ENCODE peak calls at places on chromosome 16, in eight cellular contexts. One of them, this sample, is unnamed.

GRCh38 chr16:87328846-87329245 is 11.7 kb upstream of the C16orf95 start:
- DNase-seq in Peyer's patch: no peak
- DNase-seq in body of pancreas: no peak
- DNase-seq in HCT116: no peak
- DNase-seq in adrenal gland: no peak
- DNase-seq in stomach: no peak
- DNase-seq in heart left ventricle: peak; percentile 55
- DNase-seq in K562: no peak
- DNase-seq in this sample: peak; percentile 56

GRCh38 chr16:56246051-56246817 is 54.9 kb downstream of the GNAO1 start:
- DNase-seq in Peyer's patch: no peak
- DNase-seq in body of pancreas: no peak
- DNase-seq in HCT116: no peak
- DNase-seq in adrenal gland: no peak
- DNase-seq in stomach: no peak
- DNase-seq in heart left ventricle: no peak
- DNase-seq in K562: peak; percentile 23
- DNase-seq in this sample: no peak

GRCh38 chr16:64809876-64810629 is 311.8 kb downstream of the CDH11 start:
- DNase-seq in Peyer's patch: no peak
- DNase-seq in body of pancreas: no peak
- DNase-seq in HCT116: no peak
- DNase-seq in adrenal gland: no peak
- DNase-seq in stomach: no peak
- DNase-seq in heart left ventricle: no peak
- DNase-seq in K562: no peak
- DNase-seq in this sample: no peak

GRCh38 chr16:28292731-28293588 is 635 bp downstream of the SBK1 start:
- DNase-seq in Peyer's patch: no peak
- DNase-seq in body of pancreas: peak; percentile 60
- DNase-seq in HCT116: no peak
- DNase-seq in adrenal gland: no peak
- DNase-seq in stomach: no peak
- DNase-seq in heart left ventricle: no peak
- DNase-seq in K562: no peak
- DNase-seq in this sample: no peak

GRCh38 chr16:69522041-69522578 is 43.7 kb upstream of the NFAT5 start:
- DNase-seq in Peyer's patch: no peak
- DNase-seq in body of pancreas: no peak
- DNase-seq in HCT116: no peak
- DNase-seq in adrenal gland: no peak
- DNase-seq in stomach: no peak
- DNase-seq in heart left ventricle: no peak
- DNase-seq in K562: no peak
- DNase-seq in this sample: no peak

GRCh38 chr16:57422026-57422944 is 17.7 kb downstream of the CCL17 start:
- DNase-seq in Peyer's patch: no peak
- DNase-seq in body of pancreas: peak; percentile 61
- DNase-seq in HCT116: no peak
- DNase-seq in adrenal gland: peak; percentile 52
- DNase-seq in stomach: peak; percentile 52
- DNase-seq in heart left ventricle: no peak
- DNase-seq in K562: peak; percentile 45
- DNase-seq in this sample: peak; percentile 55

GRCh38 chr16:86343733-86344585 is 166.4 kb upstream of the FOXF1 start:
- DNase-seq in Peyer's patch: no peak
- DNase-seq in body of pancreas: no peak
- DNase-seq in HCT116: no peak
- DNase-seq in adrenal gland: no peak
- DNase-seq in stomach: no peak
- DNase-seq in heart left ventricle: no peak
- DNase-seq in K562: no peak
- DNase-seq in this sample: no peak

GRCh38 chr16:28984619-28985135 is at the start of gene LAT:
- DNase-seq in Peyer's patch: peak; percentile 67
- DNase-seq in body of pancreas: no peak
- DNase-seq in HCT116: no peak
- DNase-seq in adrenal gland: no peak
- DNase-seq in stomach: peak; percentile 40
- DNase-seq in heart left ventricle: peak; percentile 74
- DNase-seq in K562: no peak
- DNase-seq in this sample: no peak

GRCh38 chr16:54493076-54493475 is 206.5 kb upstream of the IRX3 start:
- DNase-seq in Peyer's patch: no peak
- DNase-seq in body of pancreas: no peak
- DNase-seq in HCT116: no peak
- DNase-seq in adrenal gland: no peak
- DNase-seq in stomach: no peak
- DNase-seq in heart left ventricle: no peak
- DNase-seq in K562: no peak
- DNase-seq in this sample: no peak

GRCh38 chr16:529012-529575 is 1.6 kb downstream of the CAPN15 start:
- DNase-seq in Peyer's patch: peak; percentile 30
- DNase-seq in body of pancreas: peak; percentile 60
- DNase-seq in HCT116: no peak
- DNase-seq in adrenal gland: no peak
- DNase-seq in stomach: no peak
- DNase-seq in heart left ventricle: no peak
- DNase-seq in K562: no peak
- DNase-seq in this sample: no peak

GRCh38 chr16:76490240-76490639 is 213.0 kb downstream of the CNTNAP4 start:
- DNase-seq in Peyer's patch: no peak
- DNase-seq in body of pancreas: no peak
- DNase-seq in HCT116: no peak
- DNase-seq in adrenal gland: no peak
- DNase-seq in stomach: no peak
- DNase-seq in heart left ventricle: no peak
- DNase-seq in K562: no peak
- DNase-seq in this sample: no peak

GRCh38 chr16:55559233-55559632 is 7.3 kb upstream of the CAPNS2 start:
- DNase-seq in Peyer's patch: no peak
- DNase-seq in body of pancreas: no peak
- DNase-seq in HCT116: no peak
- DNase-seq in adrenal gland: no peak
- DNase-seq in stomach: no peak
- DNase-seq in heart left ventricle: no peak
- DNase-seq in K562: no peak
- DNase-seq in this sample: no peak

GRCh38 chr16:87543436-87544191 is 50.8 kb upstream of the ZCCHC14 start:
- DNase-seq in Peyer's patch: no peak
- DNase-seq in body of pancreas: no peak
- DNase-seq in HCT116: no peak
- DNase-seq in adrenal gland: no peak
- DNase-seq in stomach: no peak
- DNase-seq in heart left ventricle: no peak
- DNase-seq in K562: no peak
- DNase-seq in this sample: no peak

GRCh38 chr16:4538067-4538385 is 547 bp downstream of the CDIP1 start:
- DNase-seq in Peyer's patch: no peak
- DNase-seq in body of pancreas: no peak
- DNase-seq in HCT116: no peak
- DNase-seq in adrenal gland: no peak
- DNase-seq in stomach: no peak
- DNase-seq in heart left ventricle: no peak
- DNase-seq in K562: no peak
- DNase-seq in this sample: no peak

GRCh38 chr16:70809392-70810060 is 8.6 kb upstream of the VAC14 start:
- DNase-seq in Peyer's patch: no peak
- DNase-seq in body of pancreas: no peak
- DNase-seq in HCT116: no peak
- DNase-seq in adrenal gland: no peak
- DNase-seq in stomach: no peak
- DNase-seq in heart left ventricle: no peak
- DNase-seq in K562: no peak
- DNase-seq in this sample: no peak

GRCh38 chr16:67036323-67036741 is 7.4 kb downstream of the CBFB start:
- DNase-seq in Peyer's patch: no peak
- DNase-seq in body of pancreas: peak; percentile 35
- DNase-seq in HCT116: no peak
- DNase-seq in adrenal gland: no peak
- DNase-seq in stomach: no peak
- DNase-seq in heart left ventricle: no peak
- DNase-seq in K562: no peak
- DNase-seq in this sample: no peak
- H3K4me3 ChIP-seq in Peyer's patch: no peak overlapping the region
- H3K4me3 ChIP-seq in body of pancreas: no peak overlapping the region
- H3K4me3 ChIP-seq in HCT116: no peak overlapping the region
- H3K4me3 ChIP-seq in adrenal gland: no peak overlapping the region
- H3K4me3 ChIP-seq in stomach: no peak overlapping the region
- H3K4me3 ChIP-seq in heart left ventricle: no peak overlapping the region
- H3K4me3 ChIP-seq in K562: no peak overlapping the region
- H3K4me3 ChIP-seq in this sample: no peak overlapping the region

GRCh38 chr16:88804552-88805339 is 1.2 kb downstream of the CDT1 start:
- DNase-seq in Peyer's patch: no peak
- DNase-seq in body of pancreas: peak; percentile 45
- DNase-seq in HCT116: no peak
- DNase-seq in adrenal gland: no peak
- DNase-seq in stomach: no peak
- DNase-seq in heart left ventricle: no peak
- DNase-seq in K562: peak; percentile 58
- DNase-seq in this sample: no peak

GRCh38 chr16:88805340-88805715 is 1.7 kb downstream of the CDT1 start:
- DNase-seq in Peyer's patch: no peak
- DNase-seq in body of pancreas: no peak
- DNase-seq in HCT116: no peak
- DNase-seq in adrenal gland: no peak
- DNase-seq in stomach: no peak
- DNase-seq in heart left ventricle: peak; percentile 65
- DNase-seq in K562: no peak
- DNase-seq in this sample: no peak

GRCh38 chr16:88804173-88804551 is 573 bp downstream of the CDT1 start:
- DNase-seq in Peyer's patch: no peak
- DNase-seq in body of pancreas: no peak
- DNase-seq in HCT116: no peak
- DNase-seq in adrenal gland: no peak
- DNase-seq in stomach: no peak
- DNase-seq in heart left ventricle: no peak
- DNase-seq in K562: no peak
- DNase-seq in this sample: peak; percentile 29

GRCh38 chr16:88805887-88806393 is 2.4 kb downstream of the CDT1 start:
- DNase-seq in Peyer's patch: no peak
- DNase-seq in body of pancreas: no peak
- DNase-seq in HCT116: no peak
- DNase-seq in adrenal gland: no peak
- DNase-seq in stomach: no peak
- DNase-seq in heart left ventricle: no peak
- DNase-seq in K562: no peak
- DNase-seq in this sample: no peak

DNA sequence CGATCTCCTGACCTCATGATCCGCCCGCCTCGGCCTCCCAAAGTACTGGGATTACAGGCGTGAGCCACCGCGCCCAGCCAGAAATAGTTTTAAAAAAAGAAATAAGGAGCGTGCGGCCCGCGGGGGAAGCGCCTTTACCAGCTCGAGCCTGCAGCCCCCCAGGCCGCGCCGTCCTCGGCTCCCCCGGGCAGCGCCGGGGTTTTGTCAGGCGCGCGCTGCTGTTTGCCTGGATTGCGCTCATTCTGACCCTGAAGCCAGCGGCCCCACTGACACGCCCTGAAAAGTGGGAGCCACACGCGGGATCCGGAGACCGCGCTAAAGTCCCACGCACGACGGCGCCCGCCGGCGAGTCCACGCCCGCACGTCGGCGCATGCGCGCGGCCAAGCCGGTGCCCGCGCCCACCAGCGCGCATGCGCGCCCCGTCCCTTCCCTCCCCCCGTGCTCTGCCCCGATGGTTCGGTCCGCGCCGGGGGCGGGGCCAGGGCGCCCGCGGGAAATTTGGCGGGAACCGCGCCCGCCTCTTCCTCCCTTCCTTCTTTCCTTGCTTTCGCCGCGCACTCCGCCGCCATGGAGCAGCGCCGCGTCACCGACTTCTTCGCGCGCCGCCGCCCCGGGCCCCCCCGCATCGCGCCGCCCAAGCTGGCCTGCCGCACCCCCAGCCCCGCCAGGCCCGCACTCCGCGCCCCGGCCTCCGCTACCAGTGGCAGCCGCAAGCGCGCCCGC is at the start of gene CDT1:
- DNase-seq in Peyer's patch: peak; percentile 68
- DNase-seq in body of pancreas: peak; percentile 89
- DNase-seq in HCT116: peak; percentile 61
- DNase-seq in adrenal gland: peak; percentile 84
- DNase-seq in stomach: peak; percentile 88
- DNase-seq in heart left ventricle: peak; percentile 95
- DNase-seq in K562: peak; percentile 96
- DNase-seq in this sample: peak; percentile 89
- TF ChIP-seq POLR2A in Peyer's patch: no peak
- TF ChIP-seq POLR2A in body of pancreas: peak; percentile 56
- TF ChIP-seq POLR2A in HCT116: peak; percentile 76
- TF ChIP-seq POLR2A in adrenal gland: no peak
- TF ChIP-seq POLR2A in stomach: no peak
- TF ChIP-seq POLR2A in heart left ventricle: peak; percentile 86
- TF ChIP-seq POLR2A in K562: peak; percentile 71
- TF ChIP-seq POLR2A in this sample: peak; percentile 47

GRCh38 chr16:80994451-80994850 is 12.2 kb downstream of the CMC2 start:
- DNase-seq in Peyer's patch: no peak
- DNase-seq in body of pancreas: no peak
- DNase-seq in HCT116: no peak
- DNase-seq in adrenal gland: no peak
- DNase-seq in stomach: no peak
- DNase-seq in heart left ventricle: no peak
- DNase-seq in K562: no peak
- DNase-seq in this sample: no peak

GRCh38 chr16:80997964-80998620 is 8.6 kb downstream of the CMC2 start:
- DNase-seq in Peyer's patch: no peak
- DNase-seq in body of pancreas: no peak
- DNase-seq in HCT116: no peak
- DNase-seq in adrenal gland: no peak
- DNase-seq in stomach: no peak
- DNase-seq in heart left ventricle: no peak
- DNase-seq in K562: no peak
- DNase-seq in this sample: no peak

GRCh38 chr16:81000873-81001272 is 5.8 kb downstream of the CMC2 start:
- DNase-seq in Peyer's patch: no peak
- DNase-seq in body of pancreas: no peak
- DNase-seq in HCT116: no peak
- DNase-seq in adrenal gland: no peak
- DNase-seq in stomach: no peak
- DNase-seq in heart left ventricle: no peak
- DNase-seq in K562: no peak
- DNase-seq in this sample: no peak

GRCh38 chr16:80996688-80997138 is 10.0 kb downstream of the CMC2 start:
- DNase-seq in Peyer's patch: no peak
- DNase-seq in body of pancreas: no peak
- DNase-seq in HCT116: no peak
- DNase-seq in adrenal gland: no peak
- DNase-seq in stomach: no peak
- DNase-seq in heart left ventricle: no peak
- DNase-seq in K562: no peak
- DNase-seq in this sample: no peak

GRCh38 chr16:80997139-80997798 is 9.4 kb downstream of the CMC2 start:
- DNase-seq in Peyer's patch: no peak
- DNase-seq in body of pancreas: no peak
- DNase-seq in HCT116: no peak
- DNase-seq in adrenal gland: no peak
- DNase-seq in stomach: no peak
- DNase-seq in heart left ventricle: no peak
- DNase-seq in K562: no peak
- DNase-seq in this sample: no peak
- H3K4me3 ChIP-seq in Peyer's patch: peak overlapping the region; percentile 3
- H3K4me3 ChIP-seq in body of pancreas: no peak overlapping the region
- H3K4me3 ChIP-seq in HCT116: no peak overlapping the region
- H3K4me3 ChIP-seq in adrenal gland: peak overlapping the region; percentile 10
- H3K4me3 ChIP-seq in stomach: peak overlapping the region; percentile 9
- H3K4me3 ChIP-seq in heart left ventricle: no peak overlapping the region
- H3K4me3 ChIP-seq in K562: no peak overlapping the region
- H3K4me3 ChIP-seq in this sample: no peak overlapping the region

GRCh38 chr16:67028555-67029248 is at the start of gene CBFB:
- DNase-seq in Peyer's patch: peak; percentile 92
- DNase-seq in body of pancreas: peak; percentile 95
- DNase-seq in HCT116: peak; percentile 85
- DNase-seq in adrenal gland: peak; percentile 92
- DNase-seq in stomach: peak; percentile 93
- DNase-seq in heart left ventricle: peak; percentile 97
- DNase-seq in K562: peak; percentile 97
- DNase-seq in this sample: peak; percentile 91
- TF ChIP-seq POLR2A in Peyer's patch: peak; percentile 87
- TF ChIP-seq POLR2A in body of pancreas: peak; percentile 94
- TF ChIP-seq POLR2A in HCT116: peak; percentile 93
- TF ChIP-seq POLR2A in adrenal gland: peak; percentile 74
- TF ChIP-seq POLR2A in stomach: peak; percentile 26
- TF ChIP-seq POLR2A in heart left ventricle: peak; percentile 77
- TF ChIP-seq POLR2A in K562: peak; percentile 98
- TF ChIP-seq POLR2A in this sample: peak; percentile 85

This sample was measured in uterus.